ENCODE peak calls at places on chromosomes 11 and 22, in five cellular contexts. Y is AG08395; T is activated T-helper 1 cell treated with Interleukin-2 at 50 U/mL for 16 hours; C is right lobe of liver; K is stimulated activated naive CD8-positive, alpha-beta T cell treated with anti-CD3 and anti-CD28 coated beads, Interleukin-15, Interleukin-2, amounts not matched to agents 100 U/mL and 50 U/mL, for 24 hours. X is an unnamed sample.

GRCh38 chr11:35593143-35593542 is 25.1 kb upstream of the FJX1 start:
- DNase-seq in Y (peak; percentile 94), T (no peak), C (no peak), K (no peak), X (no peak)

GRCh38 chr11:92259861-92260260 is 35.2 kb downstream of the FAT3 start:
- DNase-seq in Y (no peak), T (no peak), C (no peak), K (no peak), X (no peak)

GRCh38 chr11:47406896-47407745 is 1.3 kb upstream of the SLC39A13 start:
- DNase-seq in Y (no peak), T (no peak), C (no peak), K (no peak), X (no peak)

GRCh38 chr11:107092667-107093066 is 74.4 kb upstream of the GUCY1A2 start:
- DNase-seq in Y (no peak), T (no peak), C (no peak), K (no peak), X (no peak)

GRCh38 chr11:7665473-7666291 is 7.6 kb downstream of the CYB5R2 start:
- DNase-seq in Y (peak; percentile 85), T (peak; percentile 35), C (peak; percentile 87), K (peak; percentile 83), X (peak; percentile 31)

GRCh38 chr11:60982184-60982583 is 10.7 kb downstream of the CD6 start:
- DNase-seq in Y (no peak), T (no peak), C (no peak), K (no peak), X (no peak)

GRCh38 chr11:12685229-12685628 is 11.0 kb downstream of the TEAD1 start:
- DNase-seq in Y (no peak), T (no peak), C (no peak), K (no peak), X (no peak)

GRCh38 chr22:38148252-38148651 is 33.4 kb downstream of the PLA2G6 start:
- DNase-seq in Y (peak; percentile 34), T (no peak), C (peak; percentile 23), K (no peak), X (no peak)

GRCh38 chr11:118604566-118604965 is 2.8 kb upstream of the PHLDB1 start:
- DNase-seq in Y (no peak), T (no peak), C (no peak), K (no peak), X (no peak)

GRCh38 chr22:42642801-42643631 is 2.6 kb upstream of the ATP5MGL start:
- DNase-seq in Y (no peak), T (no peak), C (no peak), K (no peak), X (no peak)

GRCh38 chr11:122478986-122479385 is 176.5 kb upstream of the UBASH3B start:
- DNase-seq in Y (no peak), T (no peak), C (no peak), K (no peak), X (no peak)

GRCh38 chr11:31958086-31958735 is 132.7 kb upstream of the RCN1 start:
- DNase-seq in Y (peak; percentile 78), T (peak; percentile 1), C (peak; percentile 77), K (peak; percentile 79), X (no peak)

GRCh38 chr11:117870176-117870952 is 6.1 kb downstream of the FXYD6 start:
- DNase-seq in Y (no peak), T (no peak), C (no peak), K (no peak), X (no peak)

GRCh38 chr11:135033545-135033944 is 621.5 kb upstream of the B3GAT1 start:
- DNase-seq in Y (peak; percentile 5), T (no peak), C (no peak), K (no peak), X (no peak)

GRCh38 chr11:75330279-75330678 is 21.2 kb downstream of the ARRB1 start:
- DNase-seq in Y (no peak), T (no peak), C (no peak), K (no peak), X (no peak)

GRCh38 chr22:30908051-30908461 is 60.5 kb downstream of the MORC2 start:
- DNase-seq in Y (no peak), T (no peak), C (no peak), K (no peak), X (no peak)

GRCh38 chr22:37951305-37951704 is 2.1 kb downstream of the C22orf23 start:
- DNase-seq in Y (no peak), T (no peak), C (no peak), K (no peak), X (no peak)

GRCh38 chr11:57778318-57779037 is 16.9 kb downstream of the CTNND1 start:
- DNase-seq in Y (peak; percentile 94), T (no peak), C (peak; percentile 94), K (no peak), X (no peak)

GRCh38 chr11:1872267-1872985 is 19.3 kb downstream of the PRR33 start:
- DNase-seq in Y (no peak), T (no peak), C (peak; percentile 40), K (no peak), X (no peak)

GRCh38 chr11:69240332-69241074 is 53.5 kb upstream of the MYEOV start:
- DNase-seq in Y (no peak), T (no peak), C (no peak), K (peak; percentile 17), X (no peak)